ENCODE peak calls at places on chromosomes 5 and 9, in seven cellular contexts. Z is hepatic stellate cell; Q is activated effector memory CD4-positive, alpha-beta T cell treated with Interleukin-2 at 50 U/mL for 16 hours; E is fibroblast of the conjunctiva; S is NCI-H1092; I is ELR; H is non-pigmented ciliary epithelial cell. R is an unnamed sample.

GRCh38 chr5:154199263-154199662 is 8.7 kb downstream of the GALNT10 start:
- DNase-seq in Z (peak; percentile 18), Q (no peak), E (no peak), S (no peak), I (no peak), H (no peak), R (no peak)

GRCh38 chr5:114361724-114362196 is at the start of gene KCNN2:
- DNase-seq in Z (peak; percentile 35), Q (no peak), E (peak; percentile 6), S (peak; percentile 71), I (peak; percentile 73), H (no peak), R (peak; percentile 24)

GRCh38 chr9:125674981-125675973 is 31.7 kb downstream of the MAPKAP1 start:
- DNase-seq in Z (peak; percentile 62), Q (no peak), E (peak; percentile 21), S (no peak), I (peak; percentile 97), H (peak; percentile 72), R (peak; percentile 89)

GRCh38 chr5:149466457-149466972 is 84.7 kb downstream of the CSNK1A1 start:
- DNase-seq in Z (peak; percentile 72), Q (no peak), E (no peak), S (no peak), I (peak; percentile 89), H (no peak), R (peak; percentile 78)

GRCh38 chr9:37028425-37029031 is 5.5 kb downstream of the PAX5 start:
- DNase-seq in Z (no peak), Q (no peak), E (no peak), S (no peak), I (no peak), H (no peak), R (no peak)

GRCh38 chr5:122153230-122153629 is 23.9 kb downstream of the ZNF474 start:
- DNase-seq in Z (no peak), Q (no peak), E (no peak), S (no peak), I (peak; percentile 75), H (no peak), R (peak; percentile 79)

GRCh38 chr9:28941856-28942255 is 1368.6 kb upstream of the C9orf72 start:
- DNase-seq in Z (no peak), Q (no peak), E (no peak), S (no peak), I (no peak), H (no peak), R (no peak)

GRCh38 chr9:27473135-27473534 is 51.0 kb upstream of the IFNK start:
- DNase-seq in Z (no peak), Q (no peak), E (peak; percentile 36), S (no peak), I (no peak), H (no peak), R (no peak)

GRCh38 chr9:136693490-136694162 is 6.4 kb upstream of the AGPAT2 start:
- DNase-seq in Z (peak; percentile 53), Q (no peak), E (no peak), S (no peak), I (peak; percentile 75), H (no peak), R (peak; percentile 52)

GRCh38 chr9:35960029-35960655 is 2.2 kb upstream of the OR2S2 start:
- DNase-seq in Z (peak; percentile 41), Q (no peak), E (no peak), S (no peak), I (peak; percentile 38), H (peak; percentile 55), R (peak; percentile 38)

GRCh38 chr5:157599565-157599964 is 24.0 kb upstream of the ADAM19 start:
- DNase-seq in Z (no peak), Q (no peak), E (no peak), S (no peak), I (no peak), H (no peak), R (no peak)

GRCh38 chr5:142726188-142726731 is 40.4 kb upstream of the FGF1 start:
- DNase-seq in Z (peak; percentile 51), Q (no peak), E (peak; percentile 95), S (no peak), I (peak; percentile 72), H (peak; percentile 79), R (peak; percentile 97)

GRCh38 chr9:33297455-33297854 is 7.1 kb downstream of the NFX1 start:
- DNase-seq in Z (no peak), Q (no peak), E (no peak), S (no peak), I (no peak), H (no peak), R (no peak)

GRCh38 chr5:126189862-126190261 is 233.3 kb upstream of the GRAMD2B start:
- DNase-seq in Z (no peak), Q (no peak), E (no peak), S (no peak), I (no peak), H (no peak), R (no peak)

GRCh38 chr9:33498387-33498786 is 24.7 kb upstream of the NOL6 start:
- DNase-seq in Z (peak; percentile 3), Q (no peak), E (no peak), S (no peak), I (peak; percentile 61), H (no peak), R (peak; percentile 47)

GRCh38 chr5:159704160-159704559 is 212.1 kb upstream of the ADRA1B start:
- DNase-seq in Z (no peak), Q (no peak), E (no peak), S (no peak), I (no peak), H (no peak), R (peak; percentile 41)

GRCh38 chr5:34905564-34905963 is 9.7 kb downstream of the RAD1 start:
- DNase-seq in Z (no peak), Q (no peak), E (no peak), S (no peak), I (peak; percentile 42), H (no peak), R (peak; percentile 49)

GRCh38 chr5:177366528-177367322 is 9.0 kb downstream of the RGS14 start:
- DNase-seq in Z (peak; percentile 98), Q (no peak), E (peak; percentile 77), S (no peak), I (peak; percentile 86), H (peak; percentile 31), R (peak; percentile 91)

GRCh38 chr5:58403822-58404433 is 56.0 kb downstream of the PLK2 start:
- DNase-seq in Z (no peak), Q (no peak), E (no peak), S (no peak), I (no peak), H (no peak), R (no peak)